ENCODE peak calls at places on chromosomes 5 and 9, in ten cellular contexts. N is Panc1; E is retinal pigment epithelial cell; H is astrocyte of the spinal cord; L is psoas muscle; M is A549; O is CD4-positive, alpha-beta T cell; J is omental fat pad; R is hepatocyte; W is uterus. A is an unnamed sample.

GRCh38 chr9:129365196-129365595 is 187.1 kb upstream of the IER5L start:
- DNase-seq in N (no peak), E (no peak), H (no peak), L (no peak), M (no peak), O (no peak), J (no peak), R (no peak), W (no peak), A (no peak)

GRCh38 chr5:73796164-73797141 is 170.5 kb downstream of the ARHGEF28 start:
- DNase-seq in N (peak), E (peak), H (peak), L (no peak), M (peak), O (no peak), J (no peak), R (peak), W (peak), A (no peak)

GRCh38 chr9:15306068-15306756 is 804 bp downstream of the TTC39B start:
- DNase-seq in N (no peak), E (no peak), H (peak), L (peak), M (peak), O (no peak), J (peak), R (peak), W (peak), A (no peak)

GRCh38 chr5:80608730-80609129 is 38.6 kb upstream of the ANKRD34B start:
- DNase-seq in N (no peak), E (no peak), H (no peak), L (no peak), M (no peak), O (no peak), J (no peak), R (no peak), W (no peak), A (no peak)

GRCh38 chr5:87119588-87119987 is 148.1 kb upstream of the RASA1 start:
- DNase-seq in N (no peak), E (no peak), H (no peak), L (no peak), M (no peak), O (no peak), J (no peak), R (no peak), W (no peak), A (no peak)

GRCh38 chr5:180179399-180180197 is 29.4 kb downstream of the RASGEF1C start:
- DNase-seq in N (no peak), E (no peak), H (no peak), L (no peak), M (no peak), O (no peak), J (no peak), R (no peak), W (no peak), A (no peak)

GRCh38 chr9:124411514-124412227 is 3.6 kb downstream of the PSMB7 start:
- DNase-seq in N (peak), E (no peak), H (peak), L (no peak), M (no peak), O (no peak), J (no peak), R (no peak), W (no peak), A (no peak)

GRCh38 chr5:6510132-6510531 is 61.5 kb downstream of the UBE2QL1 start:
- DNase-seq in N (no peak), E (no peak), H (peak), L (no peak), M (no peak), O (no peak), J (no peak), R (no peak), W (no peak), A (no peak)

GRCh38 chr5:72363146-72363802 is 43.1 kb downstream of the PTCD2 start:
- DNase-seq in N (no peak), E (no peak), H (peak), L (no peak), M (peak), O (no peak), J (no peak), R (no peak), W (no peak), A (no peak)

GRCh38 chr5:45385321-45386058 is 310.7 kb downstream of the HCN1 start:
- DNase-seq in N (no peak), E (peak), H (peak), L (no peak), M (no peak), O (no peak), J (no peak), R (no peak), W (no peak), A (no peak)

GRCh38 chr9:111897831-111898144 is 1.2 kb downstream of the UGCG start:
- DNase-seq in N (no peak), E (no peak), H (peak), L (no peak), M (no peak), O (no peak), J (no peak), R (no peak), W (no peak), A (no peak)

GRCh38 chr5:99544326-99544725 is 615.5 kb upstream of the CHD1 start:
- DNase-seq in N (no peak), E (no peak), H (no peak), L (no peak), M (no peak), O (no peak), J (no peak), R (no peak), W (no peak), A (no peak)

GRCh38 chr5:151017897-151018296 is 2.5 kb upstream of the GPX3 start:
- DNase-seq in N (no peak), E (no peak), H (no peak), L (no peak), M (no peak), O (no peak), J (no peak), R (no peak), W (no peak), A (no peak)

GRCh38 chr9:88922091-88922490 is 69.2 kb upstream of the S1PR3 start:
- DNase-seq in N (no peak), E (no peak), H (no peak), L (no peak), M (no peak), O (peak), J (no peak), R (no peak), W (no peak), A (no peak)

GRCh38 chr5:124513216-124513615 is 233.2 kb downstream of the ZNF608 start:
- DNase-seq in N (no peak), E (no peak), H (no peak), L (no peak), M (no peak), O (no peak), J (no peak), R (no peak), W (no peak), A (no peak)

GRCh38 chr9:129773262-129774048 is 20.6 kb upstream of the PTGES start:
- DNase-seq in N (no peak), E (no peak), H (peak), L (peak), M (peak), O (no peak), J (no peak), R (no peak), W (no peak), A (no peak)

GRCh38 chr9:35114921-35115341 is 731 bp downstream of the ATOSB start:
- DNase-seq in N (no peak), E (no peak), H (peak), L (peak), M (peak), O (no peak), J (peak), R (peak), W (peak), A (no peak)

GRCh38 chr5:150530992-150531588 is 23.2 kb downstream of the NDST1 start:
- DNase-seq in N (no peak), E (no peak), H (no peak), L (no peak), M (no peak), O (no peak), J (no peak), R (no peak), W (no peak), A (no peak)

GRCh38 chr5:154813736-154814135 is 36.7 kb downstream of the FAXDC2 start:
- DNase-seq in N (no peak), E (no peak), H (no peak), L (no peak), M (no peak), O (peak), J (no peak), R (no peak), W (no peak), A (no peak)

GRCh38 chr5:154815684-154816247 is 34.6 kb downstream of the FAXDC2 start:
- DNase-seq in N (no peak), E (no peak), H (no peak), L (no peak), M (no peak), O (no peak), J (no peak), R (no peak), W (no peak), A (no peak)

GRCh38 chr5:154813158-154813557 is 37.2 kb downstream of the FAXDC2 start:
- DNase-seq in N (no peak), E (no peak), H (no peak), L (no peak), M (no peak), O (no peak), J (no peak), R (no peak), W (no peak), A (no peak)

GRCh38 chr5:154811239-154811638 is 39.2 kb downstream of the FAXDC2 start:
- DNase-seq in N (no peak), E (no peak), H (no peak), L (no peak), M (no peak), O (no peak), J (no peak), R (no peak), W (no peak), A (no peak)

GRCh38 chr5:154811653-154812465 is 38.5 kb downstream of the FAXDC2 start:
- DNase-seq in N (no peak), E (no peak), H (peak), L (peak), M (peak), O (peak), J (peak), R (peak), W (peak), A (peak)
- TF ChIP-seq CTCF in N (peak), E (peak), H (peak), L (peak), M (peak), O (peak), J (peak), R (peak), W (peak), A (peak)

DNA sequence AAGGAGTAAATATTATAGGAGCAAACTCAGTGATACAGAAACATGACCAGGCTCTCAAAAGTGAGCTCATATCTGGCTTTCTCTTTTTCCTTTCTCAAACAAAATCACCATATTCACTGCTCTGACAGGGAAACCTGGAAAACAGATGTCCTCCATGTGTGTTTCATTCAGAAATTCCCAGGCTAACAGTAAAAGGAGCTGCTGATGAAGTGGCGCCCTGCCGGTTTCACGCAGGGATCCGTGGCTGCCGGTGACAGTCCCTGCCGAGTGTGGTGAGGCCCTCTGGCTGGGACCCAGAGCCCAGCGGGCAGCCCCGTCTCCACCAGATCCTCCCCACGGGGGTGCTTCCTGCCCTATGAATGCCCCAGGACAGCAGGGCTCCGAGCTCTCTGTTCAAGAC is 208.1 kb downstream of the GNA14 start:
- DNase-seq in N (no peak), E (no peak), H (peak), L (peak), M (no peak), O (no peak), J (no peak), R (no peak), W (no peak), A (no peak)
- TF ChIP-seq CTCF in N (no peak), E (no peak), H (no peak), L (no peak), M (no peak), O (no peak), J (no peak), R (no peak), W (no peak), A (no peak)

DNA sequence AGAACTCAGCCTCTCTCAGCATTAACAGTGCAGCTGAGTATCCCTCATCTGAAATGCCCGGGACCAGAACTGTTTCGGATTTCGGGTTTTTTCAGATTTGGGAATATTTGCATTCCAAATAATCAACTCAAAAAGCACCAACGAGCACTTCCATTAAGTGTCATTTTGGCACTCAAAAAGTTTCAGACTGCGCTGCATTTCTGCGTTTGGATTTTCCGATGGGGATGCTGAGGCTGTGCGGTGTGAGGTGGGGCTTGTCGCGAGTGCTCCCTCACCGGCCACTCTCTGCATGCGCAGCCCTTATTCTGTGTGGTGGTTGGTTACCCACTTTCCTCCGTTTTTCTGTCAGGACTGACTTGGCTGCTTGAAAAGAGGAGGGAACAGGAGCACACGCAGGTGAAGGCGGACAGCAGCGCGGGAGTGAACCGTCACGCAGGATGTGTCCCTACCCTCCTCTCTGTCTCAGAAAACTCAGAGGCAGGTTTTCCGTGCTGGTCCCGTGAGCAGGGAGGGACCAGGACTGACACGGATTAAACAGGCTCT is 8.4 kb downstream of the UBAC1 start:
- DNase-seq in N (no peak), E (no peak), H (no peak), L (no peak), M (no peak), O (no peak), J (no peak), R (no peak), W (no peak), A (no peak)
- TF ChIP-seq CTCF in N (no peak), E (no peak), H (no peak), L (no peak), M (no peak), O (no peak), J (no peak), R (no peak), W (no peak), A (no peak)

DNA sequence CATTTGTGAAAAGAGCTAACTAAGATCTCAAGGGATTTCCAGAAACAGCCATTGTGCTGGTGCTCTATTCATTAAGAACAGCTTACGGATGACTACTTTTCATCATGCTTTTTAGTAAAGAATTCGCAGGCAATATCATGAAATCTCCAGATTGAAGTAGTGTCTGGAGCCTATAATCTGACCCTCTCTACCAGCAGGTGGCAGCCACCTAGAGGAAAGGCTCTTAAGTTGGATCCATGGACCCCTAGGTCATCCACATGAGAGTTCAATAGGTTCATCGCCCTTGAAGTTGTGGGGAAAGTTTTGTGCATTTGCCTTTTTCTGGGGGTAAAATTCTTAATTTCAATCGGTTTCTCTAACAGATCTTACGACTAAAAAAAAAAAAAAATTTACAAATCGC is 82.3 kb downstream of the SLC1A3 start:
- DNase-seq in N (no peak), E (no peak), H (no peak), L (no peak), M (peak), O (no peak), J (no peak), R (peak), W (no peak), A (no peak)
- TF ChIP-seq CTCF in N (peak), E (peak), H (peak), L (no peak), M (peak), O (no peak), J (no peak), R (peak), W (no peak), A (peak)

DNA sequence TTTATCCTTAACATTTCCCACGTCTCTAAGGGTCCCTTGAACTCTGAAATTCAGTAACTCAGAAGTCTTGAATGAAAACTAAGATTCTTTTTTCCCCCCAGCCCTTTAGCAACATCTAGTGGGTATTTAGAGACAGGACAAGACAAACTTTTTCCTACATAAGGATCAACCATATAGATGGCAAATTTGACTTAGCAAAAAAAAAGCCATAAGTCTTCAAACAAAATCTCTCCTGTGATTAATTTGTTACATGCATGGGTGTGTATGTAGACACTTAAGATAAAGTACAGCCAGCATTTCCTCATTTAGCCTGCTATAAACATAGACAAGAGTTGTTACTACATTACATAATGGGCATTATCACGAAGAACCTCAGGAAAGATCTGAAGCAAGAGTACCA is 29.1 kb upstream of the ANKRD31 start:
- DNase-seq in N (peak), E (peak), H (peak), L (no peak), M (peak), O (no peak), J (no peak), R (peak), W (no peak), A (no peak)
- TF ChIP-seq CTCF in N (peak), E (peak), H (peak), L (peak), M (peak), O (peak), J (no peak), R (peak), W (no peak), A (peak)

DNA sequence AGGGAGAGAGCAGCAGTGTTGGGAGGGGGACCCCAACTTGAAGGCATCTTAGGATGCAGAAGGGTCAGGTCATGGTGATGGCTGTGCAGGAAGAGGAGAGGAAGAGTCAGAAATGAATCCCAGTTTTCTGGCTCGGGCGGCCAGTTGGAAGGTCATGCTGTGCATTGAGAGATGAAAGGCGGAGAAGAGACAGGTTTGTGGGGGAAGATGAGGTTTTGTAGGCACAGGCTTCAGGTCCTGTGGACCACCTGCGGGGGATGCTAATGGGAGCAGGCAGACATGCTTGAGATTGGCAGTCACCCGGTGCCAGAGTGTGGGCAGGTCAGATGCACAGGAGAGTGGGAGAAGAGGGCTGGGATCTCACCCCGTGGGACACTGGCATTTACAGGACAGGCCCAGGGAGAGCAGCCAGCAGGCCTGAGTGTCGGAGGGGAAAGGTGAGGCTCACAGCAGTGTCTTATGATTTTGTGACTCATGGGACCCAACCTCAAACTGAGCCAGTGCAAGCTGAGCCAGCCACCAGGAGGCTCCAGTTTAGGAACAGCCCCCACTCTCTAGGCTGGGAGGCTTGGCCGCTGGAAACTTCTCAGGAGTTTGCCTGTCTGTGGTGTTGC is 17.5 kb downstream of the STXBP1 start:
- DNase-seq in N (no peak), E (no peak), H (peak), L (no peak), M (no peak), O (no peak), J (no peak), R (no peak), W (no peak), A (no peak)
- TF ChIP-seq CTCF in N (no peak), E (peak), H (peak), L (no peak), M (no peak), O (no peak), J (no peak), R (no peak), W (no peak), A (no peak)

GRCh38 chr5:93677344-93678021 is 63.9 kb downstream of the POU5F2 start:
- DNase-seq in N (no peak), E (peak), H (peak), L (peak), M (no peak), O (no peak), J (no peak), R (peak), W (peak), A (no peak)

GRCh38 chr5:93675458-93676450 is 65.6 kb downstream of the POU5F2 start:
- DNase-seq in N (no peak), E (no peak), H (no peak), L (no peak), M (no peak), O (no peak), J (no peak), R (no peak), W (no peak), A (no peak)

GRCh38 chr5:93676707-93677106 is 64.7 kb downstream of the POU5F2 start:
- DNase-seq in N (no peak), E (no peak), H (no peak), L (no peak), M (no peak), O (no peak), J (no peak), R (no peak), W (no peak), A (no peak)

DNA sequence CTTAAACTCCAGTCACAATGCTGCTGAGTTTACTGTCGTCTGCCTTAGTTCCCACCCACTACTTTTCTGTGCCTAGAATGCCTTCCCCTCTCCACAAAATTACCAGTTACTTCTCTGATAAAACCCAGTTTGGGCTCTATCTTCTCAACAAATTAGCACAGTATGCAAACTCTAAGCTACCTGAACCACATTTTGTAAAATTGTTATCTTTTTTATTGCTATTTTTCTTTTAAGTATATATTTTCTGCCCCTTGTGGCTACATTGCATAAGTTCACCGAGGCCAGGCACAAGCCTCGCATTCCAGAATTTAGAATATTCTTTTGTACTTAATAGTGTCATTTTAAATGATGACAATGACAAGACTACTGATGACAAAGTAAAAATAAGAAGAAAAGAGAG is 60.0 kb downstream of the POU5F2 start:
- DNase-seq in N (no peak), E (no peak), H (peak), L (no peak), M (no peak), O (no peak), J (no peak), R (no peak), W (no peak), A (no peak)
- TF ChIP-seq CTCF in N (peak), E (peak), H (peak), L (peak), M (no peak), O (no peak), J (no peak), R (peak), W (no peak), A (peak)

GRCh38 chr9:121838757-121839669 is 187.6 kb downstream of the DAB2IP start:
- DNase-seq in N (no peak), E (no peak), H (no peak), L (no peak), M (no peak), O (no peak), J (no peak), R (no peak), W (peak), A (no peak)
- TF ChIP-seq CTCF in N (no peak), E (peak), H (peak), L (no peak), M (no peak), O (no peak), J (no peak), R (no peak), W (no peak), A (peak)

GRCh38 chr5:19608434-19608833 is 379.6 kb downstream of the CDH18 start:
- DNase-seq in N (peak), E (no peak), H (peak), L (no peak), M (peak), O (no peak), J (no peak), R (no peak), W (no peak), A (no peak)
- TF ChIP-seq CTCF in N (no peak), E (peak), H (peak), L (no peak), M (no peak), O (no peak), J (no peak), R (peak), W (no peak), A (peak)

A was measured in D721Med.